ENCODE peak calls at places on chromosome 1, in four cellular contexts. F is BJ, E is GM13977, C is tibial nerve. D is an unnamed sample.

GRCh38 chr1:172642970-172643369 is 15.9 kb upstream of the FASLG start:
- DNase-seq in F (no peak), E (no peak), C (no peak), D (no peak)

GRCh38 chr1:235632538-235633219 is 16.9 kb downstream of the GNG4 start:
- DNase-seq in F (no peak), E (peak), C (no peak), D (no peak)

GRCh38 chr1:1603671-1604373 is 3.9 kb upstream of the FNDC10 start:
- DNase-seq in F (no peak), E (no peak), C (no peak), D (no peak)

GRCh38 chr1:56415720-56416119 is 163.6 kb downstream of the PLPP3 start:
- DNase-seq in F (no peak), E (no peak), C (no peak), D (no peak)

GRCh38 chr1:23403038-23403336 is 21.6 kb downstream of the TCEA3 start:
- DNase-seq in F (no peak), E (no peak), C (no peak), D (peak)

GRCh38 chr1:237670296-237670695 is 220.4 kb downstream of the ZP4 start:
- DNase-seq in F (no peak), E (no peak), C (no peak), D (no peak)

GRCh38 chr1:54499097-54500029 is 48.7 kb upstream of the ACOT11 start:
- DNase-seq in F (no peak), E (peak), C (no peak), D (peak)

GRCh38 chr1:201266774-201267173 is 16.5 kb upstream of the PKP1 start:
- DNase-seq in F (peak), E (no peak), C (no peak), D (no peak)

GRCh38 chr1:77820121-77820520 is 40.7 kb downstream of the MIGA1 start:
- DNase-seq in F (no peak), E (no peak), C (no peak), D (no peak)

GRCh38 chr1:220219136-220219442 is 53.2 kb downstream of the RAB3GAP2 start:
- DNase-seq in F (no peak), E (no peak), C (no peak), D (no peak)

GRCh38 chr1:220222939-220223338 is 49.3 kb downstream of the RAB3GAP2 start:
- DNase-seq in F (no peak), E (no peak), C (no peak), D (no peak)

GRCh38 chr1:220219865-220220698 is 52.2 kb downstream of the RAB3GAP2 start:
- DNase-seq in F (no peak), E (peak), C (no peak), D (no peak)

GRCh38 chr1:220221670-220222069 is 50.6 kb downstream of the RAB3GAP2 start:
- DNase-seq in F (no peak), E (no peak), C (no peak), D (no peak)

DNA sequence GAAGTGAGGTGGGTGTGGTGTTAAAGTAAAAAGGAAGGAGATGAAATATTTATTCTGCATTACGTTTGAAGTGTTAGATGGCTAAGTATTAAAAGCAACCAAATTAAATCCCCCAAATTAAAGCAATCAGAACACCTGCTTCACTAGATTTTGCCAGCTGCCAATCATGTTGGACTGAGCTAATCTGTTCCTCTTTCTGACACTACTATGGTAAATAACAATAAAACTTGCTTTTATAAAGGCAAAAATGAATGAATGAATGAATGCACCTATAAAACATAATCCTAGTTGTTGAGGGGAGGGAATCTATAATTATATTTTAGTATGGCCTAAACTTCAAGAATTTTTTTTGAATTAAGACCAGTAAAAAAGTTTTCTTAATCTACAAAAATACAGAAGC is 51.0 kb downstream of the RAB3GAP2 start:
- DNase-seq in F (no peak), E (no peak), C (no peak), D (no peak)
- TF ChIP-seq CTCF in F (no peak), E (no peak), C (no peak), D (no peak)

GRCh38 chr1:101065575-101065974 is 40.0 kb upstream of the DPH5 start:
- DNase-seq in F (no peak), E (no peak), C (no peak), D (no peak)
- TF ChIP-seq CTCF in F (no peak), E (no peak), C (no peak), D (no peak)

DNA sequence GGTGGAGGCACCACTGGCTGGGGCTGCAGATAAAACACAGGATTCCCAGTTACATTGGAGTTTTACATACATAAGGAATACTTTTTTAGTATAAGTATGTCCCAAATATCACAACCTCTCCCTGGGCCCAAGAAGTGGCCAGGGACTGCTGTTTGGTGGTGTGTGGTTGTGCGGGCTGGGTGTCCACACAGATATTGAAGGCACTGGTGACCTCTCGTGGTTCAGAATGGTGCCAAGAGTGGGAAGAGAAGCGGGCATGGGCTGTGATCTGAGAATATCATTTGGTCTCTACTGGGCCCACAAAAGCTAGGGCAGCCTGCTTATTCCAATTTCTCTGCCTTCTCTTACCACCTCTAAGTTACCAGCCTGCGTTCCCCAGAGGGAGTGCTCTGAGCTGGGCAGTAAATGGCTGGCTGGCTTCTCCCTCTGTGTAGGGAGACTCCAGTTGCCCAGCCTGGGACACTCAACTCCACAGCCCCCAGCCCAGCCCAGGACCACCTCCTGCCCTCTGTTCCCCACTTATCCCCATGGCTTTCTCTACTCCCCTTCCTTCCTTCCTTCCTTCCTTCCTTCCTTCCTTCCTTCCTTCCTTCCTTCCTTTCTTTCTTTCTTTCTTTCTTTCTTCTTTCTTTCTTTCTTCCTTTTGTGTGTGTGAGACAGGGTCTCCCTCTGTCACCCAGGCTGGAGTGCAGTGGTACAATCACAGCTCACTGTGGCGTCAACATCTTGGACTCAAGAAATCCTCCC is 42.8 kb upstream of the RD3 start:
- DNase-seq in F (no peak), E (no peak), C (no peak), D (no peak)
- TF ChIP-seq CTCF in F (no peak), E (no peak), C (no peak), D (no peak)

DNA sequence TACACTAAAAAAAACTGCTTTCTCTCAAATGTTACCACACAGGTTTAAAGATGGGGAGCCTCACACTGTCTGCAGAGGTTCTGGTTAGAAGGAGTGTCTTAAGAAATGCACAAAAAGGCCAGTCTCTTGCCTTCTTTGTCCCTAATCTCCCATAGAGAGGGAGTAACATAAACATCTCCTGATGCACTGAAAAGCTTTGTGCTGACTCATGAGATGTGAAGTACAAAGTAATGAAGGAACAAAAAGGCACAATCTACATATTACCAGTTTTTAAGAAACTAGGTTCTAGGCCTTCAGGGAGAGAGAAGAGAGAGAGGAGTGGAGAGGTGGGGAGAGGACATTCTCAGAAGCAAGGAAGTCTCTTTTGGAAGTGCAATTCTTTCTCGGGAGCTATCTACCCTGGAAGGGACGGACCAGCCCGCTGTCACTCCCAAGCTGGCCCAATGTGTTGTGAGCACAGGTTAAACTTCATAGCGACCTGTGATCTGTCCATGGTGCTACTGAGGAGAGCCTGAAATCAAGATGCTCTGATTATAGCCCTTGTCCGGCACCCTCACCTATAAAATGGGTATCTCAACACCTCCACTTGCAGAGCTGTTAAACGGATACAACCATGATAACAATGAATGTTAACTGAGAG is 458.1 kb downstream of the DISC1 start:
- DNase-seq in F (no peak), E (no peak), C (no peak), D (no peak)
- TF ChIP-seq CTCF in F (no peak), E (no peak), C (no peak), D (no peak)

D was measured in HL-60.